ENCODE peak calls at places on chromosome X, in seven cellular contexts. D is heart left ventricle; T is nucleus accumbens; S is activated T-cell treated with anti-CD3 and anti-CD28 coated beads, Interleukin-2, amount 50 U/mL, for 72 hours; R is nephron progenitor cell; K is sigmoid colon; G is fibroblast of the conjunctiva. N is an unnamed sample.

GRCh38 chrX:112473654-112474053 is 206.1 kb downstream of the LHFPL1 start:
- DNase-seq in D (no peak), T (no peak), S (no peak), R (no peak), K (no peak), G (no peak), N (no peak)

GRCh38 chrX:68307767-68308166 is 125.5 kb downstream of the OPHN1 start:
- DNase-seq in D (no peak), T (no peak), S (no peak), R (no peak), K (no peak), G (peak; percentile 48), N (peak; percentile 83)

GRCh38 chrX:123481908-123482873 is 250.7 kb downstream of the THOC2 start:
- DNase-seq in D (no peak), T (no peak), S (no peak), R (no peak), K (no peak), G (peak; percentile 13), N (peak; percentile 40)

GRCh38 chrX:37922926-37923325 is 75.6 kb upstream of the DYNLT3 start:
- DNase-seq in D (no peak), T (no peak), S (no peak), R (no peak), K (no peak), G (no peak), N (no peak)

GRCh38 chrX:53284684-53285447 is 3.5 kb upstream of the IQSEC2 start:
- DNase-seq in D (peak; percentile 74), T (no peak), S (peak; percentile 59), R (peak; percentile 72), K (peak; percentile 83), G (no peak), N (peak; percentile 75)

GRCh38 chrX:109709129-109709631 is 23.9 kb downstream of the ACSL4 start:
- DNase-seq in D (no peak), T (no peak), S (no peak), R (peak; percentile 29), K (no peak), G (no peak), N (peak; percentile 59)

GRCh38 chrX:108270739-108271396 is 167.4 kb downstream of the COL4A6 start:
- DNase-seq in D (no peak), T (no peak), S (no peak), R (no peak), K (peak; percentile 64), G (no peak), N (peak; percentile 4)

GRCh38 chrX:132219343-132219768 is at the start of gene RAP2C:
- DNase-seq in D (peak; percentile 87), T (peak; percentile 14), S (peak; percentile 64), R (peak; percentile 77), K (peak; percentile 86), G (peak; percentile 59), N (peak; percentile 84)

N was measured in adipocyte.